ENCODE peak calls at places on chromosomes 11 and 22, in nine cellular contexts. Y, V, B, W, I, C, E, R and G are unnamed samples.

GRCh38 chr11:65593518-65594414 is 1.8 kb downstream of the KCNK7 start:
- DNase-seq in Y (no peak), V (peak), B (no peak), W (no peak), I (peak), C (no peak), E (peak), R (peak), G (no peak)

GRCh38 chr11:91730071-91730470 is 494.5 kb upstream of the FAT3 start:
- DNase-seq in Y (no peak), V (no peak), B (no peak), W (no peak), I (peak), C (no peak), E (no peak), R (no peak), G (no peak)

GRCh38 chr11:82234256-82234655 is 499.4 kb downstream of the FAM181B start:
- DNase-seq in Y (no peak), V (no peak), B (no peak), W (no peak), I (no peak), C (no peak), E (no peak), R (no peak), G (no peak)

GRCh38 chr11:112884012-112884767 is 77.0 kb upstream of the NCAM1 start:
- DNase-seq in Y (no peak), V (no peak), B (no peak), W (no peak), I (no peak), C (peak), E (no peak), R (no peak), G (no peak)

GRCh38 chr11:80860632-80861031 is 1419.8 kb upstream of the TENM4 start:
- DNase-seq in Y (no peak), V (no peak), B (no peak), W (peak), I (peak), C (peak), E (no peak), R (no peak), G (no peak)

GRCh38 chr11:2775083-2775625 is 75.4 kb upstream of the KCNQ1OT1 start:
- DNase-seq in Y (no peak), V (peak), B (no peak), W (no peak), I (no peak), C (no peak), E (no peak), R (no peak), G (no peak)

GRCh38 chr11:112439614-112440013 is 179.0 kb upstream of the PLET1 start:
- DNase-seq in Y (no peak), V (no peak), B (no peak), W (no peak), I (no peak), C (no peak), E (no peak), R (no peak), G (no peak)

GRCh38 chr22:19178065-19178658 is 374 bp downstream of the SLC25A1 start:
- DNase-seq in Y (no peak), V (peak), B (no peak), W (no peak), I (no peak), C (no peak), E (peak), R (peak), G (no peak)

GRCh38 chr11:6622261-6623171 is 3.3 kb upstream of the TPP1 start:
- DNase-seq in Y (no peak), V (no peak), B (no peak), W (no peak), I (no peak), C (peak), E (no peak), R (no peak), G (no peak)

GRCh38 chr11:83979593-83979992 is 693.4 kb upstream of the CCDC90B start:
- DNase-seq in Y (no peak), V (no peak), B (no peak), W (no peak), I (no peak), C (no peak), E (no peak), R (no peak), G (no peak)

GRCh38 chr11:132408877-132409276 is 1038.5 kb downstream of the NTM start:
- DNase-seq in Y (no peak), V (no peak), B (no peak), W (no peak), I (no peak), C (no peak), E (no peak), R (no peak), G (no peak)

GRCh38 chr11:131913267-131913666 is 542.9 kb downstream of the NTM start:
- DNase-seq in Y (no peak), V (no peak), B (no peak), W (no peak), I (no peak), C (no peak), E (no peak), R (no peak), G (no peak)

GRCh38 chr22:20084547-20085413 is 4.7 kb downstream of the DGCR8 start:
- DNase-seq in Y (no peak), V (no peak), B (no peak), W (no peak), I (peak), C (no peak), E (peak), R (no peak), G (no peak)

GRCh38 chr11:133323354-133323753 is 208.9 kb downstream of the OPCML start:
- DNase-seq in Y (no peak), V (no peak), B (no peak), W (no peak), I (no peak), C (no peak), E (no peak), R (no peak), G (no peak)

GRCh38 chr11:133978816-133979215 is 22.0 kb upstream of the IGSF9B start:
- DNase-seq in Y (no peak), V (no peak), B (no peak), W (no peak), I (no peak), C (peak), E (no peak), R (no peak), G (no peak)

GRCh38 chr11:36689442-36689841 is 91.4 kb upstream of the RAG2 start:
- DNase-seq in Y (no peak), V (no peak), B (no peak), W (no peak), I (no peak), C (no peak), E (no peak), R (no peak), G (no peak)

GRCh38 chr11:134047586-134047999 is 21.3 kb upstream of the JAM3 start:
- DNase-seq in Y (peak), V (no peak), B (no peak), W (peak), I (peak), C (no peak), E (peak), R (no peak), G (peak)

GRCh38 chr11:2548596-2548995 is 103.8 kb downstream of the KCNQ1 start:
- DNase-seq in Y (no peak), V (no peak), B (no peak), W (no peak), I (no peak), C (no peak), E (no peak), R (no peak), G (no peak)

GRCh38 chr11:86245369-86246292 is 1.1 kb downstream of the EED start:
- DNase-seq in Y (no peak), V (peak), B (no peak), W (no peak), I (peak), C (peak), E (peak), R (no peak), G (no peak)

GRCh38 chr11:59510917-59511589 is at the start of gene OR4D9:
- DNase-seq in Y (no peak), V (no peak), B (no peak), W (no peak), I (peak), C (no peak), E (no peak), R (no peak), G (no peak)

GRCh38 chr11:132064987-132065620 is 694.7 kb downstream of the NTM start:
- DNase-seq in Y (peak), V (no peak), B (no peak), W (peak), I (peak), C (peak), E (peak), R (no peak), G (no peak)

GRCh38 chr11:49995559-49995958 is 13.2 kb upstream of the OR4C12 start:
- DNase-seq in Y (peak), V (no peak), B (no peak), W (peak), I (peak), C (peak), E (peak), R (peak), G (no peak)

GRCh38 chr11:67644042-67644441 is 4.5 kb upstream of the TBX10 start:
- DNase-seq in Y (no peak), V (no peak), B (no peak), W (no peak), I (peak), C (peak), E (no peak), R (no peak), G (no peak)

GRCh38 chr22:19117111-19117512 is 5.1 kb downstream of the DGCR2 start:
- DNase-seq in Y (no peak), V (no peak), B (no peak), W (no peak), I (no peak), C (no peak), E (no peak), R (no peak), G (no peak)

GRCh38 chr22:44914026-44914721 is 95.6 kb downstream of the PHF21B start:
- DNase-seq in Y (no peak), V (no peak), B (no peak), W (no peak), I (no peak), C (no peak), E (no peak), R (no peak), G (no peak)